ENCODE peak calls at places on chromosome 22, in six cellular contexts. F is kidney; C is GM19239; R is head of caudate nucleus; Q is endothelial cell; Z is naive thymus-derived CD4-positive, alpha-beta T cell. H is an unnamed sample.

GRCh38 chr22:36765131-36765942 is 10.6 kb downstream of the IFT27 start:
- DNase-seq in C (no peak), F (peak; percentile 37), R (no peak), Q (no peak), Z (no peak), H (no peak)

GRCh38 chr22:49828599-49828965 is 909 bp upstream of the BRD1 start:
- DNase-seq in R (no peak), Z (no peak), F (peak; percentile 74), C (no peak), Q (no peak), H (no peak)

GRCh38 chr22:22745225-22746060 is 101.0 kb downstream of the GGTLC2 start:
- DNase-seq in C (no peak), F (no peak), Q (peak; percentile 70), Z (peak; percentile 25), R (no peak), H (no peak)

GRCh38 chr22:38214248-38215056 is 12.7 kb downstream of the MAFF start:
- DNase-seq in Q (peak; percentile 75), R (no peak), C (no peak), F (peak; percentile 91), Z (peak; percentile 69), H (peak; percentile 51)

GRCh38 chr22:36860017-36860416 is 789 bp upstream of the NCF4 start:
- DNase-seq in C (no peak), Q (no peak), Z (no peak), F (no peak), R (no peak), H (no peak)

GRCh38 chr22:37496651-37497599 is 10.7 kb upstream of the MFNG start:
- DNase-seq in C (no peak), R (no peak), Z (no peak), Q (no peak), F (no peak), H (no peak)

GRCh38 chr22:49044776-49045175 is 782.9 kb downstream of the BRD1 start:
- DNase-seq in Z (no peak), Q (no peak), R (no peak), F (no peak), C (no peak), H (no peak)

GRCh38 chr22:44634426-44635321 is 67.3 kb upstream of the PRR5 start:
- DNase-seq in C (no peak), R (no peak), F (no peak), Q (no peak), Z (no peak), H (no peak)

GRCh38 chr22:49783036-49783746 is 44.5 kb downstream of the BRD1 start:
- DNase-seq in Q (no peak), F (peak; percentile 48), Z (no peak), R (no peak), C (no peak), H (no peak)

GRCh38 chr22:46576556-46577351 is 39.3 kb upstream of the CELSR1 start:
- DNase-seq in Q (peak; percentile 50), Z (peak; percentile 63), C (peak; percentile 92), R (no peak), F (peak; percentile 82), H (peak; percentile 37)

GRCh38 chr22:30523646-30524489 is 18.4 kb upstream of the SEC14L4 start:
- DNase-seq in Q (no peak), C (no peak), R (no peak), Z (no peak), F (no peak), H (no peak)

GRCh38 chr22:24894220-24894975 is 52.1 kb downstream of the LHFPL7 start:
- DNase-seq in Z (no peak), Q (no peak), R (no peak), C (no peak), F (peak; percentile 95), H (peak; percentile 63)

GRCh38 chr22:47168900-47169800 is 406.7 kb downstream of the TBC1D22A start:
- DNase-seq in R (no peak), C (no peak), Z (no peak), F (peak; percentile 45), Q (no peak), H (no peak)

GRCh38 chr22:26842103-26842502 is 184.7 kb downstream of the MIAT start:
- DNase-seq in C (no peak), Z (no peak), R (no peak), Q (no peak), F (no peak), H (peak; percentile 39)

GRCh38 chr22:38218661-38219331 is 17.0 kb downstream of the MAFF start:
- DNase-seq in Z (no peak), C (no peak), F (peak; percentile 96), Q (peak; percentile 63), R (no peak), H (no peak)

GRCh38 chr22:32142600-32142999 is 16.5 kb downstream of the C22orf42 start:
- DNase-seq in R (no peak), F (no peak), Q (no peak), C (no peak), Z (no peak), H (no peak)

GRCh38 chr22:31631381-31631780 is 30.6 kb downstream of the PISD start:
- DNase-seq in C (no peak), F (no peak), R (no peak), Z (no peak), Q (no peak), H (no peak)

GRCh38 chr22:35418088-35418487 is 18.1 kb downstream of the MCM5 start:
- DNase-seq in Z (no peak), F (peak; percentile 15), Q (no peak), R (no peak), C (no peak), H (no peak)

GRCh38 chr22:49153921-49154320 is 673.8 kb downstream of the BRD1 start:
- DNase-seq in C (no peak), R (no peak), Z (no peak), F (peak; percentile 44), Q (no peak), H (no peak)

GRCh38 chr22:30185129-30185528 is 61.4 kb downstream of the LIF start:
- DNase-seq in F (no peak), Q (no peak), C (no peak), Z (no peak), R (no peak), H (no peak)

GRCh38 chr22:28052818-28053217 is 133.8 kb upstream of the PITPNB start:
- DNase-seq in Z (no peak), Q (no peak), F (no peak), C (no peak), R (no peak), H (peak; percentile 31)

GRCh38 chr22:46406791-46407190 is 71.3 kb downstream of the TRMU start:
- DNase-seq in Z (no peak), C (no peak), F (peak; percentile 72), R (no peak), Q (no peak), H (no peak)

GRCh38 chr22:42887523-42888507 is 30.7 kb upstream of the ARFGAP3 start:
- DNase-seq in F (no peak), Z (no peak), R (no peak), C (no peak), Q (no peak), H (no peak)

GRCh38 chr22:44585559-44586121 is 87.6 kb upstream of the RTL6 start:
- DNase-seq in F (peak; percentile 46), Q (no peak), Z (no peak), R (no peak), C (no peak), H (no peak)

GRCh38 chr22:47012589-47013365 is 250.3 kb downstream of the TBC1D22A start:
- DNase-seq in C (no peak), F (peak; percentile 47), Q (no peak), Z (no peak), R (no peak), H (no peak)

GRCh38 chr22:32897400-32897799 is 95.9 kb downstream of the TIMP3 start:
- DNase-seq in C (no peak), Z (no peak), R (no peak), F (no peak), Q (no peak), H (no peak)

GRCh38 chr22:35630387-35630793 is 13.3 kb upstream of the MB start:
- DNase-seq in C (no peak), Q (no peak), F (peak; percentile 72), R (no peak), Z (no peak), H (no peak)

GRCh38 chr22:24455751-24456426 is 28.5 kb downstream of the ADORA2A start:
- DNase-seq in C (no peak), R (no peak), Q (no peak), Z (no peak), F (no peak), H (no peak)

GRCh38 chr22:42648368-42649260 is 578 bp downstream of the CYB5R3 start:
- DNase-seq in Z (peak; percentile 52), Q (no peak), F (peak; percentile 87), R (no peak), C (no peak), H (no peak)

GRCh38 chr22:30934053-30934452 is 34.5 kb downstream of the MORC2 start:
- DNase-seq in F (peak; percentile 24), R (no peak), C (no peak), Z (no peak), Q (no peak), H (no peak)

GRCh38 chr22:36334838-36335603 is 52.7 kb downstream of the MYH9 start:
- DNase-seq in Z (no peak), R (peak; percentile 74), Q (no peak), C (no peak), F (no peak), H (no peak)

GRCh38 chr22:47622541-47622940 is 860.1 kb downstream of the TBC1D22A start:
- DNase-seq in Q (no peak), R (no peak), C (no peak), Z (no peak), F (no peak), H (no peak)